ENCODE peak calls at places on chromosomes 16 and 17, in four cellular contexts. S, F, Z and W are unnamed samples.

GRCh38 chr17:47776330-47777197 is 43.5 kb downstream of the TBX21 start:
- DNase-seq in F (no peak), S (no peak), Z (no peak), W (peak; percentile 2)

GRCh38 chr17:49557204-49558024 is 18.3 kb upstream of the NXPH3 start:
- DNase-seq in Z (no peak), F (no peak), S (no peak), W (no peak)

GRCh38 chr16:47037746-47038458 is 64.4 kb upstream of the DNAJA2 start:
- DNase-seq in Z (peak; percentile 89), F (peak; percentile 87), S (peak; percentile 56), W (peak; percentile 6)

GRCh38 chr17:14359251-14359939 is 58.5 kb downstream of the HS3ST3B1 start:
- DNase-seq in Z (no peak), S (no peak), F (no peak), W (no peak)

GRCh38 chr16:66188786-66189725 is 177.4 kb upstream of the CDH5 start:
- DNase-seq in Z (no peak), F (peak; percentile 36), S (no peak), W (no peak)

GRCh38 chr16:69314534-69314933 is 3.4 kb downstream of the VPS4A start:
- DNase-seq in S (no peak), Z (no peak), F (peak; percentile 11), W (no peak)

GRCh38 chr17:36921131-36921851 is 16.0 kb upstream of the LHX1 start:
- DNase-seq in Z (no peak), F (no peak), S (no peak), W (peak; percentile 33)

GRCh38 chr16:31430380-31431052 is 2.4 kb upstream of the COX6A2 start:
- DNase-seq in S (no peak), Z (no peak), F (no peak), W (no peak)

GRCh38 chr17:19386276-19386863 is 620 bp downstream of the MFAP4 start:
- DNase-seq in F (peak; percentile 82), Z (peak; percentile 67), S (peak; percentile 50), W (no peak)

GRCh38 chr16:84013787-84014569 is 28.6 kb downstream of the SLC38A8 start:
- DNase-seq in Z (peak; percentile 87), S (no peak), F (no peak), W (peak; percentile 97)

GRCh38 chr16:58346831-58347371 is 45.4 kb upstream of the GINS3 start:
- DNase-seq in F (no peak), S (no peak), Z (no peak), W (no peak)

GRCh38 chr17:42937712-42938596 is 26.3 kb downstream of the AARSD1 start:
- DNase-seq in S (no peak), F (peak; percentile 47), Z (peak; percentile 31), W (no peak)

GRCh38 chr17:28076138-28076537 is 33.7 kb downstream of the NLK start:
- DNase-seq in S (no peak), Z (no peak), F (no peak), W (no peak)

GRCh38 chr17:78142113-78142861 is 3.9 kb upstream of the C17orf99 start:
- DNase-seq in S (no peak), Z (peak; percentile 69), F (no peak), W (peak; percentile 50)

GRCh38 chr16:78929798-78930197 is 670.7 kb downstream of the MAF start:
- DNase-seq in S (no peak), Z (no peak), F (no peak), W (no peak)

GRCh38 chr16:84144301-84144858 is 597 bp downstream of the HSDL1 start:
- DNase-seq in S (no peak), F (peak; percentile 28), Z (peak; percentile 35), W (no peak)

GRCh38 chr16:56753410-56753809 is 23.5 kb downstream of the NUP93 start:
- DNase-seq in F (no peak), Z (no peak), S (no peak), W (no peak)

GRCh38 chr16:75341934-75342811 is 90.7 kb upstream of the BCAR1 start:
- DNase-seq in S (no peak), Z (no peak), F (no peak), W (peak; percentile 60)

GRCh38 chr17:48577330-48577945 is 712 bp downstream of the HOXB4 start:
- DNase-seq in F (no peak), Z (no peak), S (no peak), W (no peak)

DNA sequence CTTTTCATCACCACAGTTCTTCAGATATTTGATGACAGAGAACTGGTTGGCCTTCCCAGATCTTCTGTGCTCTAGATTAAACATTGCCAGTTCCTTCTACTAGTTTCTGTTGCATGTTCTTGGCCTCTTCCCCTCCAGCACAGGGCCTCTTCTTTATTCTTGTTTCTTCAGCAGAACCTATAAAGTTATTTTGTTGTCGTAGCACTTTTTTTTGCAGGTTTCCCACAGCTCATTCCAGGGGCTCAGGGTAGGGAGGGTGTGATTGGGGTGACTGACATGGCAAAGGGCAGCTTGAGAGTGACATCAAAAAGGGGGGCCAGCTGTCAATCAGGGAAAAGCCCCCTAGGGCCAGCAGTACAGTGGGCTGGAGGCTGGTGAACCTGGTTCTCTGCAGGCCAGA is 9.4 kb downstream of the CHD9 start:
- DNase-seq in Z (no peak), F (no peak), S (no peak), W (no peak)
- H3K4me3 ChIP-seq in Z (no peak overlapping the region), F (no peak overlapping the region), S (no peak overlapping the region), W (no peak overlapping the region)

GRCh38 chr17:76103274-76104139 is at the start of gene EXOC7:
- DNase-seq in Z (peak; percentile 90), S (peak; percentile 81), F (peak; percentile 95), W (peak; percentile 56)
- TF ChIP-seq CTCF in Z (no peak), S (no peak), F (no peak), W (no peak)

DNA sequence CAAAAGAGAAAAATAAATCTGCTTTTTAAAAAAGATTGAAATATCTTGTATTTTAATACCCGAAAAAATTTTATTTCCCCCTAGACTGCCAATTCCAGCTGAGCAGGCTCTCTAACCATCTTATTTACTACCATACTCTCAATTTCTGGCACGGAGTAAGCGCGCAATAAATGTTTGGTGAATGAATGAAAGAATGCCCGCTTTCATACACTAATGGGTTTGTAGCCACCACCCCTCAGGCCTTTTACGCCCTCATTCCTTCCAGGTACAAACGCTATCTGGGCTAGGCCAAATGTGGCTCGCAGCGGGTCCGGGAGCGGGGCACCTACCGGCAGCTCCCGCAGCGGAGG is 557 bp upstream of the PLD2 start:
- DNase-seq in F (no peak), S (no peak), Z (no peak), W (no peak)
- H3K4me3 ChIP-seq in F (peak overlapping the region; percentile 73), S (peak overlapping the region; percentile 97), Z (peak overlapping the region; percentile 75), W (peak overlapping the region; percentile 56)

DNA sequence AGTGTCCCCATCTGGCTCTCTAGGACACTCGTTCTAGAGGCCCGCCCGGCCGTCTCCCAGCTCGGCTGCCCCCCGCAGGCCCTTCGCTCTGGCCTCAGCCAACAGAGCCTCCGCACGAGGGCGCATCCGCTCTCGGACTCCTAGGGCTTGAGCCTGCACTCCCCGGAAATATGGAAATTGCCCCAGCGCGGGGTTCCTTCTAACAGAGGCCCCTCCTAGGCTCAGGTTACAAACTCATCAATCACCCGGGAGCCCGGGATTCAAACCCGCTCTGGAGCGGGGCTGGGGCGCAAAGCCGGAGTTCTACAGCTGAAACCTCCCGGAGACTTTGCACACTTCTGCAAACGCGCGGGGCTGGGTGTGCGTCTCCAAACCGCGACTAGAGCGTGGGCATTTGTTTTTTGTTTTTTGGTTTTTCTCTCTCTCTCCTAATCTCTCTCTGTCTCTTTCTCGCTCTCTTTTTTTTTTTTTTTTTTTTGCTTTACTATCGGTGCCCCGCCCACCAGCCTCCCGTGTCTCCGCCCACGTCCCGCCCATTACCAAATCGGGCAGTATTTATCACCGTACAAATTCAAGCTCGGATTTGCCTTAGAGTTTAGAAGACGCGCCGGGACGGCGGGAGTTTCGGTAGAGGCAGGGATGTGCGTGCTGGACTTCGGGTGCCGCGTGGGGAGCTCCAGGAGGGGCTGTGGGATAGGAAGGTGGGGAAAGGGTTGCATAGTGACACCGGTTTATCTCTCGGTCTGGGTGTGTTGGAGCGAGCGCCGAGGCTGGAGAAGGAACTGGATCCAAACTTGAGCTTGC is 2.4 kb upstream of the FOXL1 start:
- DNase-seq in S (peak; percentile 58), F (peak; percentile 47), Z (no peak), W (peak; percentile 8)
- TF ChIP-seq CTCF in S (peak; percentile 72), F (peak; percentile 15), Z (no peak), W (peak; percentile 49)

GRCh38 chr16:1342526-1343427 is 8.9 kb downstream of the TSR3 start:
- DNase-seq in Z (peak; percentile 98), F (peak; percentile 67), S (peak; percentile 95), W (peak; percentile 95)
- H3K4me3 ChIP-seq in Z (no peak overlapping the region), F (no peak overlapping the region), S (peak overlapping the region; percentile 49), W (peak overlapping the region; percentile 52)

DNA sequence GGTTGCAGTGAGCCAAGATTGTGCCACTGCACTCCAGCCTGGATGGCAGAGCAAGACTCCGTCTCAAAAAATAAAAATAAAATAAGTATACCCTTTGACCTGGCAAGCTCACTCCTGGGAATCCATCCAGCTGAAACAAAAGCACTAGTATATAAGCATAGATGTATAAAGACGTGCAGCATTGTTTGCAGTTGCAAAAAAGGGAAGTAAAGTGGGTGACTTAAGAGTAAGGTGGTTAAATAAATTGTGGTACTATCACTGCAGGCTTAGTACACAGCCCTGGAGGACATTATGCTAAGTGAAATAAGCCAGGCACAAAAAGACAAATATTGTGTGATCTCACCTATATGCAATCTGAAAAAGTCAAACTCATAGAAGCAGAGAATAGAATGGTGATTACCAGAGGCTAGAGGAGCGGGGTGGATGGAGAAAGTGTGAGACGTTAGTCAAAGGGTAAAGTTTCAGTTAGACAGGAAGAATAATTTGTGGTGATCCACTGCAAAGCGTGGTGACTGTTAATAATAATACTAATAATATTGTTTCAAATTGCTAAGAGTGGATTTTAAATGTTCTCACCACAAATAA is 113.0 kb downstream of the MYO1D start:
- DNase-seq in F (no peak), Z (no peak), S (no peak), W (peak; percentile 61)
- TF ChIP-seq CTCF in F (no peak), Z (no peak), S (no peak), W (no peak)

GRCh38 chr17:29588561-29589411 is 662 bp downstream of the GIT1 start:
- DNase-seq in S (no peak), F (peak; percentile 37), Z (no peak), W (no peak)

GRCh38 chr17:29589524-29590260 is at the start of gene GIT1:
- DNase-seq in S (peak; percentile 75), Z (peak; percentile 80), F (peak; percentile 86), W (no peak)

GRCh38 chr17:29590979-29591736 is 1.7 kb upstream of the GIT1 start:
- DNase-seq in F (peak; percentile 80), Z (no peak), S (no peak), W (no peak)

GRCh38 chr17:29591737-29592624 is 951 bp upstream of the ANKRD13B start:
- DNase-seq in F (peak; percentile 91), Z (peak; percentile 87), S (peak; percentile 73), W (no peak)

GRCh38 chr17:29590261-29590978 is 972 bp upstream of the GIT1 start:
- DNase-seq in F (peak; percentile 54), Z (no peak), S (no peak), W (no peak)
- H3K4me3 ChIP-seq in F (peak overlapping the region; percentile 32), Z (no peak overlapping the region), S (peak overlapping the region; percentile 89), W (peak overlapping the region; percentile 67)

GRCh38 chr16:72428611-72429376 is 256.8 kb upstream of the PMFBP1 start:
- DNase-seq in F (no peak), S (no peak), Z (no peak), W (no peak)
- TF ChIP-seq CTCF in F (no peak), S (no peak), Z (no peak), W (peak; percentile 46)

DNA sequence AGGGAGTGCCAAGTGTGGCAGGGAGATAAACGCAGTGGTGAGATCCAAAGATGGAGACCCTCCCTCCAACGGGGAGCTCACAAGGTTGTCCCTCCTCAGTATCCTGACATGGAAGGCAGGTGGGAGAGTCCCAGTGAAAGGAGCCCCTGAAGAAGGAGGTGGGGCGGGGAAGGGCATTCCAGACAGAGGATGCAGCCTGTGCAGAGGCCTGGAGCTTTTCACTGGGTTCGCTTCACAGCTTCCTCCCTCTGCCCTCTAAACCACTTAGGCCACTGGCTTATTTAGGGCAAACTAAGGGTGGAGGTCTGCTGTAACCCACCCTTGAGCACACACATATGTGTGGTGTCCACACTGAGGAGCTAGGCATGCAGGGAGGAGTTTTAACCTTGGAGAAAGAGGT is 1.8 kb downstream of the GSG1L start:
- DNase-seq in S (no peak), Z (no peak), F (no peak), W (no peak)
- H3K4me3 ChIP-seq in S (no peak overlapping the region), Z (no peak overlapping the region), F (no peak overlapping the region), W (no peak overlapping the region)